ENCODE peak calls at places on chromosome 19, in seven cellular contexts. D is colonic mucosa, K is RWPE1, Y is MCF 10A, S is progenitor cell of endocrine pancreas, U is heart right ventricle, W is tibial nerve. O is an unnamed sample.

GRCh38 chr19:45187421-45188100 is 9.0 kb downstream of the BLOC1S3 start:
- DNase-seq in W (no peak), K (peak), S (no peak), Y (peak), U (no peak), D (no peak), O (no peak)

GRCh38 chr19:45632468-45633196 is 6.6 kb downstream of the EML2 start:
- DNase-seq in Y (peak), D (peak), S (peak), U (peak), K (peak), W (no peak), O (peak)

GRCh38 chr19:40284501-40285352 is at the start of gene AKT2:
- DNase-seq in U (peak), D (no peak), S (peak), Y (no peak), W (no peak), K (no peak), O (peak)

GRCh38 chr19:12788025-12788681 is 3.1 kb upstream of the JUNB start:
- DNase-seq in Y (no peak), U (no peak), K (no peak), D (no peak), W (no peak), S (no peak), O (no peak)

GRCh38 chr19:29495091-29495490 is 30.7 kb upstream of the VSTM2B start:
- DNase-seq in U (no peak), W (no peak), K (no peak), D (no peak), S (no peak), Y (no peak), O (peak)

GRCh38 chr19:1538978-1539377 is 15.1 kb downstream of the PLK5 start:
- DNase-seq in K (no peak), W (no peak), Y (no peak), D (no peak), S (no peak), U (no peak), O (no peak)

GRCh38 chr19:40768936-40769335 is 6.4 kb upstream of the MIA start:
- DNase-seq in K (no peak), D (no peak), U (no peak), W (no peak), Y (no peak), S (no peak), O (no peak)

GRCh38 chr19:55447421-55448174 is 4.5 kb upstream of the SHISA7 start:
- DNase-seq in K (peak), U (no peak), D (no peak), W (no peak), S (no peak), Y (peak), O (no peak)

GRCh38 chr19:13718733-13719132 is 45.6 kb upstream of the MRI1 start:
- DNase-seq in U (no peak), S (no peak), K (peak), Y (peak), W (no peak), D (peak), O (no peak)

GRCh38 chr19:37969695-37970094 is 62.7 kb downstream of the SIPA1L3 start:
- DNase-seq in W (no peak), Y (no peak), S (no peak), K (no peak), D (no peak), U (no peak), O (no peak)

GRCh38 chr19:49643466-49643865 is 1.5 kb downstream of the SCAF1 start:
- DNase-seq in K (no peak), Y (no peak), U (no peak), S (no peak), D (no peak), W (no peak), O (no peak)

GRCh38 chr19:50977626-50978025 is 6.1 kb downstream of the KLK7 start:
- DNase-seq in D (no peak), Y (no peak), U (no peak), S (no peak), K (no peak), W (no peak), O (no peak)

GRCh38 chr19:37932985-37933953 is 26.3 kb downstream of the SIPA1L3 start:
- DNase-seq in S (no peak), K (peak), Y (peak), W (no peak), D (peak), U (no peak), O (no peak)

GRCh38 chr19:11767633-11768133 is 883 bp downstream of the ZNF441 start:
- DNase-seq in W (no peak), S (peak), K (peak), U (peak), Y (peak), D (peak), O (no peak)

GRCh38 chr19:54188224-54188871 is 1.0 kb downstream of the MBOAT7 start:
- DNase-seq in D (peak), W (no peak), K (no peak), Y (peak), U (no peak), S (no peak), O (no peak)

GRCh38 chr19:42284066-42284501 is 15.0 kb downstream of the CIC start:
- DNase-seq in W (peak), U (peak), Y (peak), S (peak), D (peak), K (peak), O (peak)

GRCh38 chr19:3431760-3432397 is 48.4 kb downstream of the SMIM24 start:
- DNase-seq in Y (no peak), K (no peak), U (no peak), W (no peak), S (no peak), D (no peak), O (no peak)

GRCh38 chr19:45677351-45678230 is 9.6 kb downstream of the GIPR start:
- DNase-seq in K (peak), U (peak), D (peak), Y (peak), S (peak), W (peak), O (peak)

GRCh38 chr19:18948976-18949356 is 7.9 kb upstream of the HOMER3 start:
- DNase-seq in D (no peak), Y (no peak), S (no peak), K (no peak), U (no peak), W (no peak), O (no peak)
- TF ChIP-seq CTCF in D (no peak), Y (no peak), S (no peak), K (no peak), U (no peak), W (no peak), O (no peak)

DNA sequence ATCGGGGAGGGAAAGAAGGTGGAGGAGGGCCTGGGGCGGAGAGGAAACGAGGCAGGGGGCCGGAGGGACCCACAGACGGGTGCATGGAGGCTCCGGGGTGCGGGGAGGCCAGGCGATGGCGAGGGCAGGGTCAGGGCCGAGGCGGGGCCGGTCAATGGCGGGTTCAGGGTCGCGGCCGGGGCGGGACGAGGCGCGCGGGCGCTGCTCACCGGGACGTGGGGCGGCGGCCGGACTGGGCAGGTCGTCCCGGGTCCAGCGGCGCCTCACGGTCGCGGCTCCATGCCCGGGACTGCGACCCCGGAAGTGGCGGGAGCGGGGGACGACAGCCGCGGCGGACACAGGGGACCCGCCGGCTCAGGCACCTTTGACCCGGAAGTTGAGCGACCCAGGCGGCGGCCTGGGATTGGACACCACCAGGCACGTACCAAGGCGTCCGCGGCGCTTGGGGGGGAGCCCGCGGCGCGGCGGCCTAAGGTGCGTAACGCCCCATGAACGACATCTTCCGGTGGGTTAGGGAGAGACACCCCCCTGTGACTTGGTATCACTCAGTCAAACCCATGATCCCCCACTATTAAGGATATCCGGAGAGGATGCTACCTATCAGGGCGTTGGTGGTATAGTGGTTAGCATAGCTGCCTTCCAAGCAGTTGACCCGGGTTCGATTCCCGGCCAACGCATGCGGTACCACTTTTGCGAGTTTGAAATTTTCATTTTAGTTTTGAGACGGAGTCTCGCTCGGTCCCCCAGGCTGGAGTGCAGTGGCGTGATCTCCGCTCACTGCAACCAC is at the start of gene DPP9:
- DNase-seq in S (peak), D (peak), U (peak), W (peak), Y (peak), K (peak), O (peak)
- TF ChIP-seq CTCF in S (peak), D (peak), U (peak), W (peak), Y (no peak), K (peak), O (peak)

GRCh38 chr19:15025237-15025636 is 24.0 kb upstream of the CASP14 start:
- DNase-seq in D (no peak), K (peak), Y (peak), U (no peak), S (no peak), W (no peak), O (no peak)
- TF ChIP-seq CTCF in D (no peak), K (no peak), Y (peak), U (no peak), S (no peak), W (no peak), O (no peak)

GRCh38 chr19:15448778-15449619 is 757 bp downstream of the WIZ start:
- DNase-seq in W (no peak), U (no peak), Y (no peak), K (no peak), S (no peak), D (no peak), O (no peak)
- TF ChIP-seq CTCF in W (no peak), U (no peak), Y (no peak), K (no peak), S (no peak), D (no peak), O (no peak)

GRCh38 chr19:31023038-31023437 is 326.2 kb downstream of the TSHZ3 start:
- DNase-seq in S (no peak), Y (no peak), K (no peak), U (no peak), W (no peak), D (no peak), O (no peak)
- TF ChIP-seq CTCF in S (no peak), Y (no peak), K (no peak), U (no peak), W (no peak), D (no peak), O (no peak)

GRCh38 chr19:16922949-16923348 is 34.1 kb downstream of the F2RL3 start:
- DNase-seq in U (no peak), Y (no peak), K (no peak), W (no peak), S (no peak), D (no peak), O (no peak)

GRCh38 chr19:16922592-16922934 is 33.8 kb downstream of the F2RL3 start:
- DNase-seq in U (no peak), W (no peak), Y (no peak), K (no peak), S (no peak), D (no peak), O (no peak)

GRCh38 chr19:16919496-16919895 is 30.7 kb downstream of the F2RL3 start:
- DNase-seq in K (no peak), W (no peak), Y (no peak), U (no peak), D (no peak), S (no peak), O (no peak)

GRCh38 chr19:16921766-16922591 is 33.2 kb downstream of the F2RL3 start:
- DNase-seq in U (no peak), W (no peak), S (no peak), D (no peak), Y (no peak), K (no peak), O (no peak)

DNA sequence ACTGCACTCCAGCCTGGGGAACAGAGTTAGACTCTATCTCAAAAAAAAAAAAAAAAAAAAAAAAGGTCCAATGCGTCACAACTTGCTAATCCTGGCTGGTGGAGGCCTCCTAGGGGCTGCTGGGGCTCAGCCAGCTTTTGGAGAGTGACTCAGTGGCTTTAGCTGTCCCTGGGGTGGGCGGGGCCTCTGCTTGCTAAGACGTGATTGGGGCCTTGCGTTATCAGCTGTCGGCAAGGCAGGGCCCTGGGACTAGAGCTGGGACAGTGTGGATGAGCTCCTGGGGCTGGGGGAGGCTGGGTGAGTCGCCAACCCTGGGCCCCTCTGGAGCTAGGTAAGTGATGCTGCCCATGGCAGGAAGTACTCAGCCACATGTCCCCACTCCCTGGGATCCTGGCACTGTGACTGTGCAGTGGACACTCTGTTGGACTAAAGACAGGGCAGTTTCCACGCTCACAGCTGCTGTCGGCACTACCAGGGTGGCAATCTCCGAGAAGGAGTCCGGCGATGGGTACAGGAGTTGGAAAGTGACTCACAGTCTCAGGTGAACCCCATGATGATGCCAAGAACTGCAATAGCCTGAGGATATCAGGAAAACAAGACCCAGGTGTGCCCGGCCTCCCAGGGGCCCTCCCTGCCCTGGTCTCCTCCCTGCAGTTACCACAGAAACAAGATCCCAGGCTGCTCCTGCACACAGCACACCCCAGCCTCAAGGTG is 32.2 kb downstream of the F2RL3 start:
- DNase-seq in S (no peak), W (no peak), D (no peak), U (no peak), K (peak), Y (peak), O (no peak)
- TF ChIP-seq CTCF in S (no peak), W (no peak), D (no peak), U (no peak), K (no peak), Y (no peak), O (no peak)

DNA sequence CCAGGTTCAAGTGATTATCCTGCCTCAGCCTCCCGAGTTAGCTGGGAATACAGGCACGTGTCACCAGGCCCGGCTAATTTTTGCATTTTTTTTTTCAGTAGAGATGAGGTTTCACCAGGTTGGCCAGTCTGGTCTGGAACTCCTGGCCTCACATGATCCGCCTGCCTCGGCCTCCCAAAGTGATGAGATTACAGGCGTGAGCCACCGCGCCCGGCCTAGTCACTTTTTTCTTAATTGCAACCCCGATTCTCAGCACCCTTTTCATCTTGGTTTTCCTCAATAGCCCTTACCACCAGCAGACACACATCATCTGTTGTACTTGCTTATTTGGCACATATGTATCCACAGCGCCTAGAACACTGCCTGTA is 550 bp upstream of the GPI start:
- DNase-seq in K (no peak), D (no peak), W (no peak), Y (no peak), S (no peak), U (no peak), O (no peak)
- TF ChIP-seq CTCF in K (no peak), D (no peak), W (no peak), Y (no peak), S (no peak), U (no peak), O (no peak)

GRCh38 chr19:48190288-48191284 is 20.1 kb downstream of the ZSWIM9 start:
- DNase-seq in D (no peak), Y (peak), U (no peak), S (peak), W (no peak), K (peak), O (peak)
- TF ChIP-seq CTCF in D (no peak), Y (no peak), U (peak), S (peak), W (no peak), K (no peak), O (peak)

GRCh38 chr19:35618857-35619256 is 6.3 kb downstream of the HAUS5 start:
- DNase-seq in D (no peak), Y (no peak), S (no peak), U (no peak), K (no peak), W (no peak), O (no peak)
- TF ChIP-seq CTCF in D (no peak), Y (no peak), S (no peak), U (no peak), K (no peak), W (no peak), O (no peak)

GRCh38 chr19:16527971-16528521 is 14.2 kb downstream of the CHERP start:
- DNase-seq in W (no peak), U (no peak), Y (no peak), K (no peak), S (no peak), D (no peak), O (no peak)
- TF ChIP-seq CTCF in W (no peak), U (peak), Y (peak), K (no peak), S (peak), D (peak), O (no peak)

O was measured in mesothelial cell of epicardium.